ENCODE peak calls at places on chromosomes 7 and 10, in four cellular contexts. One of them, this sample, is unnamed.

GRCh38 chr10:60943372-60944158 is 420 bp downstream of the RHOBTB1 start:
- DNase-seq in SK-N-SH: peak; percentile 78
- DNase-seq in H1: peak; percentile 81
- DNase-seq in HepG2: peak; percentile 36
- DNase-seq in this sample: no peak

GRCh38 chr10:47161465-47161864 is 138.5 kb upstream of the GDF10 start:
- DNase-seq in H1: no peak
- DNase-seq in SK-N-SH: no peak
- DNase-seq in HepG2: no peak
- DNase-seq in this sample: no peak

GRCh38 chr10:29109700-29110099 is 179.2 kb upstream of the LYZL1 start:
- DNase-seq in HepG2: peak; percentile 65
- DNase-seq in H1: no peak
- DNase-seq in SK-N-SH: no peak
- DNase-seq in this sample: no peak

GRCh38 chr7:1890289-1891235 is 220.5 kb downstream of the ELFN1 start:
- DNase-seq in HepG2: no peak
- DNase-seq in SK-N-SH: no peak
- DNase-seq in H1: no peak
- DNase-seq in this sample: no peak

GRCh38 chr7:44284216-44284615 is 41.2 kb downstream of the CAMK2B start:
- DNase-seq in SK-N-SH: peak; percentile 62
- DNase-seq in H1: peak; percentile 43
- DNase-seq in HepG2: no peak
- DNase-seq in this sample: no peak

GRCh38 chr10:82136103-82136502 is 261.1 kb downstream of the NRG3 start:
- DNase-seq in SK-N-SH: no peak
- DNase-seq in H1: no peak
- DNase-seq in HepG2: no peak
- DNase-seq in this sample: no peak

GRCh38 chr10:50637003-50637579 is 13.3 kb upstream of the SGMS1 start:
- DNase-seq in SK-N-SH: no peak
- DNase-seq in HepG2: no peak
- DNase-seq in H1: no peak
- DNase-seq in this sample: no peak

GRCh38 chr10:78588194-78588811 is 480.5 kb upstream of the ZMIZ1 start:
- DNase-seq in H1: no peak
- DNase-seq in SK-N-SH: peak; percentile 65
- DNase-seq in HepG2: peak; percentile 15
- DNase-seq in this sample: no peak

GRCh38 chr10:103784723-103785418 is 70.5 kb downstream of the SH3PXD2A start:
- DNase-seq in HepG2: no peak
- DNase-seq in SK-N-SH: no peak
- DNase-seq in H1: no peak
- DNase-seq in this sample: no peak

GRCh38 chr7:36904802-36905201 is 180.5 kb upstream of the AOAH start:
- DNase-seq in HepG2: no peak
- DNase-seq in H1: no peak
- DNase-seq in SK-N-SH: peak; percentile 59
- DNase-seq in this sample: no peak

GRCh38 chr10:7408494-7409044 is 2.3 kb downstream of the SFMBT2 start:
- DNase-seq in HepG2: no peak
- DNase-seq in H1: peak; percentile 76
- DNase-seq in SK-N-SH: peak; percentile 90
- DNase-seq in this sample: no peak

GRCh38 chr10:131242007-131242406 is 69.5 kb downstream of the TCERG1L start:
- DNase-seq in SK-N-SH: peak; percentile 73
- DNase-seq in H1: peak; percentile 80
- DNase-seq in HepG2: peak; percentile 9
- DNase-seq in this sample: no peak

GRCh38 chr7:134444198-134444960 is 14.5 kb downstream of the AKR1B1 start:
- DNase-seq in HepG2: no peak
- DNase-seq in H1: no peak
- DNase-seq in SK-N-SH: no peak
- DNase-seq in this sample: no peak

GRCh38 chr7:97565665-97566064 is 166.2 kb upstream of the TAC1 start:
- DNase-seq in SK-N-SH: no peak
- DNase-seq in HepG2: no peak
- DNase-seq in H1: no peak
- DNase-seq in this sample: no peak

GRCh38 chr7:24932815-24933214 is 47.2 kb downstream of the OSBPL3 start:
- DNase-seq in H1: no peak
- DNase-seq in HepG2: no peak
- DNase-seq in SK-N-SH: no peak
- DNase-seq in this sample: no peak

GRCh38 chr10:24390746-24391145 is 181.8 kb downstream of the KIAA1217 start:
- DNase-seq in SK-N-SH: no peak
- DNase-seq in HepG2: no peak
- DNase-seq in H1: no peak
- DNase-seq in this sample: no peak

GRCh38 chr7:148535227-148535626 is 55.3 kb upstream of the C7orf33 start:
- DNase-seq in SK-N-SH: peak; percentile 55
- DNase-seq in HepG2: no peak
- DNase-seq in H1: no peak
- DNase-seq in this sample: no peak

GRCh38 chr10:86821600-86821999 is 65.2 kb downstream of the BMPR1A start:
- DNase-seq in HepG2: no peak
- DNase-seq in SK-N-SH: no peak
- DNase-seq in H1: no peak
- DNase-seq in this sample: no peak

GRCh38 chr10:103663802-103664201 is 170.3 kb downstream of the NEURL1 start:
- DNase-seq in H1: no peak
- DNase-seq in SK-N-SH: no peak
- DNase-seq in HepG2: no peak
- DNase-seq in this sample: no peak

GRCh38 chr7:135282621-135283295 is 49.1 kb downstream of the STRA8 start:
- DNase-seq in H1: no peak
- DNase-seq in SK-N-SH: no peak
- DNase-seq in HepG2: no peak
- DNase-seq in this sample: no peak

GRCh38 chr7:111362660-111363059 is 199.6 kb downstream of the IMMP2L start:
- DNase-seq in HepG2: no peak
- DNase-seq in SK-N-SH: no peak
- DNase-seq in H1: no peak
- DNase-seq in this sample: no peak
- TF ChIP-seq TCF12 in HepG2: no peak
- TF ChIP-seq TCF12 in SK-N-SH: no peak
- TF ChIP-seq TCF12 in H1: no peak
- TF ChIP-seq TCF12 in this sample: no peak

GRCh38 chr10:91206837-91207474 is 13.5 kb upstream of the PCGF5 start:
- DNase-seq in SK-N-SH: no peak
- DNase-seq in HepG2: no peak
- DNase-seq in H1: no peak
- DNase-seq in this sample: no peak

GRCh38 chr10:91210435-91210834 is 10.0 kb upstream of the PCGF5 start:
- DNase-seq in HepG2: peak; percentile 42
- DNase-seq in H1: no peak
- DNase-seq in SK-N-SH: peak; percentile 41
- DNase-seq in this sample: no peak

GRCh38 chr10:91208645-91209044 is 11.8 kb upstream of the PCGF5 start:
- DNase-seq in HepG2: no peak
- DNase-seq in SK-N-SH: no peak
- DNase-seq in H1: no peak
- DNase-seq in this sample: no peak

GRCh38 chr10:91210014-91210413 is 10.4 kb upstream of the PCGF5 start:
- DNase-seq in SK-N-SH: no peak
- DNase-seq in HepG2: no peak
- DNase-seq in H1: no peak
- DNase-seq in this sample: no peak

GRCh38 chr10:91206427-91206826 is 14.0 kb upstream of the PCGF5 start:
- DNase-seq in H1: no peak
- DNase-seq in HepG2: peak; percentile 57
- DNase-seq in SK-N-SH: no peak
- DNase-seq in this sample: no peak
- TF ChIP-seq TCF12 in H1: no peak
- TF ChIP-seq TCF12 in HepG2: no peak
- TF ChIP-seq TCF12 in SK-N-SH: no peak
- TF ChIP-seq TCF12 in this sample: no peak

DNA sequence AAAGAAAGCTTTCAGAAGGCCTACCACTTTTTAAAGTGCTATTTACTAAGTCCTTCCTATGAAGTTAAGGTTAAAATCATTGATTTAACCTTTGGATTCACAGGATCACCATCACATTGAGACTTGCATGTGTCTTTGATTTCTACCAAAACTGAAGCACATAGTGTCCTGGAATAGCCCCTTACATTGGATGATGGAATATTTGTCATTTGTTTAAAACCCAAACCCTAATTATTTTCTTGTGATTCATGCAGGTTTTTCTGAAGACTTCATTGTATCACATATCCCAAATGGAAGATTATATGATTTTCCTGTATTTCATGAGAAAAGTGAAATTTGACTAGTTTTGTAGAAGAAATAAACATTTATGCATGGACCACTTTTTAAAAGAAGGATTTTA is 3.3 kb downstream of the SEMA3A start:
- DNase-seq in HepG2: no peak
- DNase-seq in H1: no peak
- DNase-seq in SK-N-SH: no peak
- DNase-seq in this sample: no peak
- TF ChIP-seq TCF12 in HepG2: no peak
- TF ChIP-seq TCF12 in H1: no peak
- TF ChIP-seq TCF12 in SK-N-SH: no peak
- TF ChIP-seq TCF12 in this sample: no peak

GRCh38 chr10:43234471-43235041 is 32.3 kb downstream of the RASGEF1A start:
- DNase-seq in HepG2: no peak
- DNase-seq in SK-N-SH: no peak
- DNase-seq in H1: no peak
- DNase-seq in this sample: no peak

GRCh38 chr10:43237128-43237527 is 29.7 kb downstream of the RASGEF1A start:
- DNase-seq in SK-N-SH: no peak
- DNase-seq in H1: no peak
- DNase-seq in HepG2: no peak
- DNase-seq in this sample: no peak

GRCh38 chr10:43237631-43238446 is 29.0 kb downstream of the RASGEF1A start:
- DNase-seq in HepG2: no peak
- DNase-seq in H1: no peak
- DNase-seq in SK-N-SH: no peak
- DNase-seq in this sample: no peak

GRCh38 chr10:43235070-43235900 is 31.6 kb downstream of the RASGEF1A start:
- DNase-seq in SK-N-SH: no peak
- DNase-seq in HepG2: no peak
- DNase-seq in H1: no peak
- DNase-seq in this sample: no peak

DNA sequence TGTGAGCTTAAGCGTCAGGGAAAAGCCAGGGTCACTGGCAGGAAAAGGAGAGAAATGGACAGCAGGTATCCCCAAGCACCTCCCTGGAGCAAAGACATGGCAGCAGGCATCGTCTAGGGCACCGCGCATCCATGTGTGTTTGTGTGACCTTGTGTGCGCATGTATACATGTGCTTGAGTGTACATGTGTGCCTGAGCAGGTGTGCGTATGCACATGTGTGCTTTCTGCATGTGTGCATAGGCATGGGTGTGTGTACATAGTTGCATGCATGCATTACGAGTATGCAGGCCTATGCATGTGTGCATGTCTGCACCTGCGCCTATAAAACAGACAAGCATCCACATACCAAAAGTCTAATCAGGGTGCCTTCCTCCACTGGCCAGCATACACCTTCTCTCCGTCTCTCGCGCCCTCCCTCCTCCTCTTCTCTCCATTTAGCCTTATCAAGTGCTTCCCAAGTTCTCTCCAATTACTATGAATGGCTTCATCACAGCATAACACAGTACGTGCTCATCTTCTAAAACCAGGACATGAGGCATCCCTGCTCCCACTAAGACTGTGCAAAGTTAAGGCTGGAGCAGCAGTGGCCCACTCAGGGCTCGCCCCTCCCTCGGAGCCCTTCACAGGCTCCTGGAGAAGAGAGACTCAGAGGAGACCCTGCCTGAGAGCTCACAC is 30.6 kb downstream of the RASGEF1A start:
- DNase-seq in H1: no peak
- DNase-seq in HepG2: no peak
- DNase-seq in SK-N-SH: no peak
- DNase-seq in this sample: no peak
- TF ChIP-seq TCF12 in H1: no peak
- TF ChIP-seq TCF12 in HepG2: no peak
- TF ChIP-seq TCF12 in SK-N-SH: no peak
- TF ChIP-seq TCF12 in this sample: no peak

GRCh38 chr10:15384154-15384553 is 13.1 kb upstream of the FAM171A1 start:
- DNase-seq in HepG2: no peak
- DNase-seq in SK-N-SH: no peak
- DNase-seq in H1: peak; percentile 23
- DNase-seq in this sample: no peak
- TF ChIP-seq TCF12 in HepG2: no peak
- TF ChIP-seq TCF12 in SK-N-SH: no peak
- TF ChIP-seq TCF12 in H1: no peak
- TF ChIP-seq TCF12 in this sample: no peak

GRCh38 chr10:43265799-43266721 is 805 bp downstream of the RASGEF1A start:
- DNase-seq in H1: peak; percentile 60
- DNase-seq in HepG2: peak; percentile 36
- DNase-seq in SK-N-SH: peak; percentile 83
- DNase-seq in this sample: no peak

GRCh38 chr10:43264987-43265798 is 1.7 kb downstream of the RASGEF1A start:
- DNase-seq in HepG2: no peak
- DNase-seq in H1: no peak
- DNase-seq in SK-N-SH: peak; percentile 31
- DNase-seq in this sample: no peak

GRCh38 chr10:43268491-43268890 is 1.6 kb upstream of the RASGEF1A start:
- DNase-seq in H1: no peak
- DNase-seq in SK-N-SH: no peak
- DNase-seq in HepG2: no peak
- DNase-seq in this sample: no peak

GRCh38 chr10:43264324-43264986 is 2.4 kb downstream of the RASGEF1A start:
- DNase-seq in H1: no peak
- DNase-seq in HepG2: no peak
- DNase-seq in SK-N-SH: peak; percentile 48
- DNase-seq in this sample: no peak

DNA sequence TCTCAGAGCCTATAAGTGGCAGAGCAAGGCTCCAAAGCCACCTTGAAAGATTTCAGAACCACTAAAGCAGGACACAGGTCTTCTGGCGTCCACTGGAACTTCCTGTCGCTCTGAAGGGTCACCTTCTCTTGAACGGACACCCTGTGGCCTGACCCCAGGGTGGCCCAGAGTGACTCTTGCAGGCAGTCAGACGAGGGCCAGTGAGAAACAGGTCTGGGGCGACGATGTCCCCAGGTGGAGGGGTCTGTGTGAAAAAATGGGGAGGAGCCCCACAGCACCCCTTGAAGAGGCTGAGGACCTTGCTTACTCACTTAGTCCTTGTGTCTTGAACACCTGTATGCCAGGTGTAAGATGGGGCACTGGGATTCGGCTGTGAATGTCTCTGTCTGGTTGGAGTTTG is 946 bp upstream of the RASGEF1A start:
- DNase-seq in H1: no peak
- DNase-seq in SK-N-SH: no peak
- DNase-seq in HepG2: no peak
- DNase-seq in this sample: no peak
- TF ChIP-seq TCF12 in H1: no peak
- TF ChIP-seq TCF12 in SK-N-SH: no peak
- TF ChIP-seq TCF12 in HepG2: no peak
- TF ChIP-seq TCF12 in this sample: no peak

DNA sequence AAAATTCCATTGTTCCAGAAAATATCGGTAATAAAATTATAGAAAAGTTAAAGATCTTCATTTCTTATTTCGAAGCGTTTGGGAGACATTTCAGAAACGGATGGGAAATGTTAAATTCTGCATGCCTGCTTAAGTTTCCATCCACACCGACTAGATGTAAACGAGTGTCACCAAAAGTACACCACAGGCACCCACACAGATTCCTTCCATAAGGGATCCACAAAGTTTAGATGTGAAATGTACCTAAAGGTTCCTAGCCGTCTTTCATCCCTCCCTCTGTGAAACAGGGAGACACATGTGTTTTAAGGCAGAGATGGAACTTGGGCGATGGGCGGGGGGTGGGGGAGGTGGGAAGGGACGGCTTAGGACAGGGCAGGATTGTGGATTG is 621 bp upstream of the CAV1 start:
- DNase-seq in HepG2: no peak
- DNase-seq in SK-N-SH: no peak
- DNase-seq in H1: no peak
- DNase-seq in this sample: no peak
- TF ChIP-seq TCF12 in HepG2: no peak
- TF ChIP-seq TCF12 in SK-N-SH: no peak
- TF ChIP-seq TCF12 in H1: no peak
- TF ChIP-seq TCF12 in this sample: no peak

This sample was measured in GM12878.